ENCODE peak calls at places on chromosomes 13 and 19, in seven cellular contexts. T is lower leg skin, D is fibroblast of villous mesenchyme, H is HCT116, X is AG04450, C is tibial nerve, Z is Peyer's patch. U is an unnamed sample.

GRCh38 chr13:87527036-87527435 is 144.1 kb upstream of the SLITRK5 start:
- DNase-seq in T (no peak), D (no peak), H (no peak), X (no peak), C (no peak), Z (no peak), U (no peak)

GRCh38 chr19:12766051-12766521 is 9.3 kb downstream of the HOOK2 start:
- DNase-seq in T (peak; percentile 97), D (peak; percentile 84), H (no peak), X (peak; percentile 45), C (peak; percentile 65), Z (peak; percentile 82), U (peak; percentile 83)

GRCh38 chr13:79525458-79525857 is 44.5 kb downstream of the NDFIP2 start:
- DNase-seq in T (no peak), D (no peak), H (no peak), X (no peak), C (no peak), Z (no peak), U (no peak)

GRCh38 chr13:32938907-32939306 is 77.3 kb upstream of the KL start:
- DNase-seq in T (no peak), D (peak; percentile 46), H (no peak), X (no peak), C (no peak), Z (no peak), U (peak; percentile 62)

GRCh38 chr13:50080856-50081105 is 65.5 kb downstream of the KCNRG start:
- DNase-seq in T (no peak), D (peak; percentile 45), H (no peak), X (no peak), C (no peak), Z (no peak), U (peak; percentile 39)

GRCh38 chr13:34793301-34793700 is 148.8 kb upstream of the NBEA start:
- DNase-seq in T (no peak), D (no peak), H (no peak), X (no peak), C (no peak), Z (no peak), U (no peak)

GRCh38 chr13:51998723-51999471 is 12.4 kb downstream of the ATP7B start:
- DNase-seq in T (no peak), D (no peak), H (no peak), X (no peak), C (no peak), Z (no peak), U (no peak)

GRCh38 chr19:6087074-6087506 is 23.2 kb downstream of the RFX2 start:
- DNase-seq in T (peak; percentile 87), D (no peak), H (no peak), X (no peak), C (no peak), Z (peak; percentile 60), U (no peak)

GRCh38 chr19:5452594-5453565 is 2.3 kb upstream of the ZNRF4 start:
- DNase-seq in T (no peak), D (no peak), H (peak; percentile 78), X (no peak), C (no peak), Z (no peak), U (peak; percentile 45)

DNA sequence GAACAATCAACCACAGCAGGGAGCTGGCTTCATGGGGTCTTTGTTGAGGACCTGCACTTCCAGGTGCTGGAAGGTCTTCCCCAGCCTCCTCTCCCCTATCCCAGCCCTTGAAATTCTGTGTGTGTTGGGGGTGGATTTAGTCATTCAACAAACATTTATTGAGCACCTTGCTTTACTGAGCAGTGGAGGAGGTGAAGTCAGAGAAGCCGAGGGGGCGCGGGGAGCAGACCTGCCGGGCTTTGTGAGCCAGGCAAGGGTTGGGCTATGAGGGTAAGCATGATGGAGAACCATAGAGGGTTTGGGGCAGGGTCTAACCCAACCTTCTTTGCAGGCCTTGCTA is 3.5 kb upstream of the C19orf85 start:
- DNase-seq in T (no peak), D (no peak), H (no peak), X (no peak), C (no peak), Z (no peak), U (no peak)
- TF ChIP-seq CTCF in T (no peak), D (no peak), H (no peak), X (no peak), C (no peak), Z (no peak), U (no peak)

GRCh38 chr19:11641241-11641640 is 44.0 kb downstream of the ZNF627 start:
- DNase-seq in T (no peak), D (no peak), H (no peak), X (no peak), C (no peak), Z (no peak), U (no peak)

GRCh38 chr19:11642902-11643301 is 45.6 kb downstream of the ZNF627 start:
- DNase-seq in T (no peak), D (no peak), H (no peak), X (no peak), C (no peak), Z (no peak), U (no peak)

GRCh38 chr19:11639602-11640471 is 42.6 kb downstream of the ZNF627 start:
- DNase-seq in T (peak; percentile 99), D (peak; percentile 89), H (peak; percentile 92), X (peak; percentile 66), C (peak; percentile 97), Z (peak; percentile 89), U (peak; percentile 92)

GRCh38 chr19:11633223-11633622 is 35.9 kb downstream of the ZNF627 start:
- DNase-seq in T (no peak), D (no peak), H (no peak), X (no peak), C (no peak), Z (no peak), U (no peak)

GRCh38 chr19:11639245-11639601 is 41.9 kb downstream of the ZNF627 start:
- DNase-seq in T (no peak), D (no peak), H (no peak), X (no peak), C (no peak), Z (no peak), U (no peak)
- H3K4me3 ChIP-seq in T (no peak overlapping the region), D (peak overlapping the region; percentile 74), H (peak overlapping the region; percentile 97), X (peak overlapping the region; percentile 77), C (peak overlapping the region; percentile 45), Z (peak overlapping the region; percentile 82), U (no peak overlapping the region)

GRCh38 chr19:17512574-17512939 is 1.1 kb downstream of the PGLS start:
- DNase-seq in T (no peak), D (no peak), H (no peak), X (no peak), C (no peak), Z (no peak), U (no peak)
- TF ChIP-seq CTCF in T (no peak), D (no peak), H (no peak), X (no peak), C (no peak), Z (no peak), U (no peak)

GRCh38 chr13:96728463-96728862 is 265.8 kb downstream of the OXGR1 start:
- DNase-seq in T (no peak), D (no peak), H (no peak), X (no peak), C (no peak), Z (no peak), U (no peak)
- H3K4me3 ChIP-seq in T (no peak overlapping the region), D (no peak overlapping the region), H (no peak overlapping the region), X (no peak overlapping the region), C (no peak overlapping the region), Z (no peak overlapping the region), U (no peak overlapping the region)

GRCh38 chr13:23348270-23349126 is 85.0 kb downstream of the SACS start:
- DNase-seq in T (no peak), D (no peak), H (no peak), X (no peak), C (no peak), Z (no peak), U (peak; percentile 26)
- TF ChIP-seq CTCF in T (no peak), D (no peak), H (no peak), X (no peak), C (no peak), Z (no peak), U (peak; percentile 36)